ENCODE peak calls at places on chromosomes 7 and 10, in four cellular contexts. P is gastrocnemius medialis, A is brain microvascular endothelial cell, S is fibroblast of lung. X is an unnamed sample.

GRCh38 chr7:121301441-121302213 is 27.2 kb upstream of the WNT16 start:
- DNase-seq in P (no peak), A (peak; percentile 46), S (peak; percentile 26), X (no peak)

GRCh38 chr10:13681528-13681927 is 94.8 kb downstream of the PRPF18 start:
- DNase-seq in P (no peak), A (no peak), S (no peak), X (no peak)

GRCh38 chr10:112804036-112804435 is 146.0 kb upstream of the TCF7L2 start:
- DNase-seq in P (no peak), A (no peak), S (no peak), X (no peak)

GRCh38 chr7:24700446-24701044 is 56.7 kb downstream of the GSDME start:
- DNase-seq in P (no peak), A (no peak), S (no peak), X (no peak)

GRCh38 chr10:104267721-104268690 is 978 bp upstream of the GSTO2 start:
- DNase-seq in P (no peak), A (no peak), S (peak; percentile 19), X (no peak)

GRCh38 chr10:120765241-120765803 is 85.8 kb upstream of the WDR11 start:
- DNase-seq in P (no peak), A (no peak), S (no peak), X (no peak)

GRCh38 chr10:125127110-125127509 is 33.3 kb downstream of the CTBP2 start:
- DNase-seq in P (no peak), A (no peak), S (no peak), X (no peak)

GRCh38 chr7:112799473-112799872 is 9.3 kb upstream of the TMEM168 start:
- DNase-seq in P (no peak), A (no peak), S (no peak), X (no peak)

GRCh38 chr10:32105782-32106382 is 49.7 kb upstream of the KIF5B start:
- DNase-seq in P (no peak), A (no peak), S (no peak), X (no peak)

GRCh38 chr10:30431435-30431911 is 2.5 kb upstream of the MAP3K8 start:
- DNase-seq in P (no peak), A (no peak), S (peak; percentile 42), X (no peak)

GRCh38 chr10:59335497-59335896 is 26.9 kb downstream of the FAM13C start:
- DNase-seq in P (no peak), A (no peak), S (no peak), X (no peak)

GRCh38 chr7:63925626-63926460 is 72.8 kb upstream of the ZNF722 start:
- DNase-seq in P (peak; percentile 83), A (no peak), S (peak; percentile 2), X (no peak)

GRCh38 chr7:28069788-28070187 is 110.8 kb downstream of the JAZF1 start:
- DNase-seq in P (no peak), A (no peak), S (peak; percentile 75), X (no peak)

GRCh38 chr7:82729172-82730030 is 285.8 kb upstream of the CACNA2D1 start:
- DNase-seq in P (no peak), A (peak; percentile 38), S (peak; percentile 67), X (peak; percentile 33)

GRCh38 chr10:66625709-66626590 is 299.9 kb upstream of the LRRTM3 start:
- DNase-seq in P (no peak), A (no peak), S (peak; percentile 3), X (no peak)

GRCh38 chr7:106217089-106217542 is 67.7 kb downstream of the NAMPT start:
- DNase-seq in P (peak; percentile 59), A (peak; percentile 28), S (peak; percentile 95), X (no peak)

GRCh38 chr7:73437699-73438416 is 4.3 kb downstream of the FZD9 start:
- DNase-seq in P (no peak), A (no peak), S (no peak), X (no peak)

GRCh38 chr7:120272261-120272895 is 597 bp upstream of the KCND2 start:
- DNase-seq in P (no peak), A (peak; percentile 49), S (peak; percentile 75), X (peak; percentile 79)

GRCh38 chr7:46682841-46683624 is 762.0 kb upstream of the IGFBP3 start:
- DNase-seq in P (no peak), A (peak; percentile 72), S (peak; percentile 34), X (no peak)

GRCh38 chr10:61964059-61964709 is 62.7 kb downstream of the ARID5B start:
- DNase-seq in P (no peak), A (no peak), S (no peak), X (no peak)

GRCh38 chr10:132522521-132523411 is 14.8 kb upstream of the INPP5A start:
- DNase-seq in P (no peak), A (no peak), S (no peak), X (no peak)

GRCh38 chr7:2488272-2488645 is 12.1 kb upstream of the GRIFIN start:
- DNase-seq in P (peak; percentile 32), A (no peak), S (no peak), X (no peak)

GRCh38 chr7:30430300-30430699 is 48.3 kb downstream of the NOD1 start:
- DNase-seq in P (no peak), A (no peak), S (no peak), X (no peak)

GRCh38 chr10:88491314-88491713 is 91.8 kb downstream of the RNLS start:
- DNase-seq in P (no peak), A (no peak), S (no peak), X (no peak)

GRCh38 chr10:93589648-93590562 is 11.1 kb downstream of the RBP4 start:
- DNase-seq in P (no peak), A (no peak), S (no peak), X (no peak)

GRCh38 chr7:31478744-31479143 is 35.1 kb upstream of the ITPRID1 start:
- DNase-seq in P (no peak), A (no peak), S (no peak), X (peak; percentile 9)

GRCh38 chr7:157284229-157285014 is 52.4 kb upstream of the DNAJB6 start:
- DNase-seq in P (no peak), A (no peak), S (no peak), X (no peak)

GRCh38 chr10:46255696-46256355 is 31.0 kb upstream of the ANTXRL start:
- DNase-seq in P (no peak), A (peak; percentile 9), S (peak; percentile 3), X (peak; percentile 53)
- TF ChIP-seq CTCF in P (no peak), A (peak; percentile 69), S (peak; percentile 18), X (peak; percentile 59)

GRCh38 chr10:79203833-79204232 is 135.1 kb downstream of the ZMIZ1 start:
- DNase-seq in P (no peak), A (no peak), S (no peak), X (no peak)
- TF ChIP-seq CTCF in P (no peak), A (no peak), S (no peak), X (no peak)

DNA sequence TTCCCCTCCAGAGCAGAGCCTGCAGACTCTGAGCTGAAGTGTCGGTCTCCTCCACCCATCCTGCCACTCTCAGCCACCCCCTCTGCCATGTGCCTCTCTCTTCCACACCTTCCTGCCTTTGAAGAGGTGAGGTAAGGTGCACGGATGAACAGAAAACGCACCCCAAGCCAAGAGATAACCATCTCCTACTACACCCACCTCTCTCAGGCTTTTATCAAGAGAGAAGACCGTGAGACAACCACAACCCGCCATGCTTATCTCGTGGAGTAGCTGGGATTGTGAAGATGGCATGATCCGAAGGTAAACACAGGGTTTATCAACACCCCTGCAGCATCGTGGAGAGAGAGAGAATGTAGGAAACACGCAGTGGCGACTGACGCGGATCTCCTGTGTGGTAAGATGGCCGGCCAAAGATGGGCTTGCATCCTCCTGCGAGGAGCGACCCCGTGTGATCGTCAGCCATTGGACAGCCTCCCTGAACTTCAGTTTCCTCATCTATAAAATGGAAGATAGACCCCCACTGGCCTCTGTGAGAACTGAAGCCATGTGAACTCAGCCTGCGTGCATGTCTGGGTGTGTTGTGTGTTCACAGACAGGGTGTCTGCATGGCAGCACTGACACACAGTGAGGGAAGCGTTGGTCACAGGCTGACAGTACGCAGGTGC is 219.0 kb downstream of the DIP2C start:
- DNase-seq in P (no peak), A (no peak), S (no peak), X (no peak)
- TF ChIP-seq CTCF in P (no peak), A (peak; percentile 3), S (no peak), X (no peak)

GRCh38 chr7:21426286-21426957 is 1.5 kb upstream of the SP4 start:
- DNase-seq in P (no peak), A (no peak), S (peak; percentile 31), X (no peak)

GRCh38 chr7:21428642-21428941 is 709 bp downstream of the SP4 start:
- DNase-seq in P (no peak), A (no peak), S (no peak), X (no peak)

GRCh38 chr7:21429021-21429420 is 1.1 kb downstream of the SP4 start:
- DNase-seq in P (no peak), A (no peak), S (no peak), X (no peak)

GRCh38 chr7:21426958-21427860 is 674 bp upstream of the SP4 start:
- DNase-seq in P (peak; percentile 98), A (peak; percentile 98), S (peak; percentile 98), X (peak; percentile 98)

GRCh38 chr7:21427861-21428641 is at the start of gene SP4:
- DNase-seq in P (peak; percentile 91), A (peak; percentile 94), S (peak; percentile 94), X (peak; percentile 96)
- TF ChIP-seq CTCF in P (no peak), A (peak; percentile 18), S (no peak), X (no peak)

DNA sequence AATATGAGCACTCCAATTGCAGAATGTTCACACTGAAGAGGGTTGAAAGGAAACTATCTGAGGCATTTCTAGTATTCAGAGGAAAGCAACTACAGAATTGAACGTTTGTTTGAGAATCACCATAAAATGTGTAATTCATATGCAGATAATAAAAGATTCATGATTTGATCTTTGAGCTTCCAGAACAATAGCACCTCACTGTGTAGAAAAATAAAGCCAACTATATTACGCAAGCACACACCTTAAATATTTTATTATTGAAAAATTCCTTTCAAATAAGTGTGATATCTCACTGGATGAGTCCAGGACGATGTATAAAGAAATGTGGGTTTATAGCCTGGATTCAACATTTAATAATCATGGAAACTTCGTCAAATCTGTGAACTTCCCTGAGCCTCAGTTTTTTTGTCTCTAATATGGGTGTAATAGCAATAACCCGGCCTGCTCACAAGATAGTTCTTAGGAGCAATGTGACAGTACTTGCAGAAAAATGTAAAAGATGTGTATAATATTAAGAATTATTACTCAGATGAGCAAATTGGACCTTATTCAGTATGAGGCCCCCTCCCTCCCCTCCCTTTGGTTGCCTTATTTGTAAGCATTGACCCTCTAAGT is 11.5 kb upstream of the CAV2 start:
- DNase-seq in P (no peak), A (no peak), S (no peak), X (no peak)
- TF ChIP-seq CTCF in P (no peak), A (no peak), S (no peak), X (no peak)

DNA sequence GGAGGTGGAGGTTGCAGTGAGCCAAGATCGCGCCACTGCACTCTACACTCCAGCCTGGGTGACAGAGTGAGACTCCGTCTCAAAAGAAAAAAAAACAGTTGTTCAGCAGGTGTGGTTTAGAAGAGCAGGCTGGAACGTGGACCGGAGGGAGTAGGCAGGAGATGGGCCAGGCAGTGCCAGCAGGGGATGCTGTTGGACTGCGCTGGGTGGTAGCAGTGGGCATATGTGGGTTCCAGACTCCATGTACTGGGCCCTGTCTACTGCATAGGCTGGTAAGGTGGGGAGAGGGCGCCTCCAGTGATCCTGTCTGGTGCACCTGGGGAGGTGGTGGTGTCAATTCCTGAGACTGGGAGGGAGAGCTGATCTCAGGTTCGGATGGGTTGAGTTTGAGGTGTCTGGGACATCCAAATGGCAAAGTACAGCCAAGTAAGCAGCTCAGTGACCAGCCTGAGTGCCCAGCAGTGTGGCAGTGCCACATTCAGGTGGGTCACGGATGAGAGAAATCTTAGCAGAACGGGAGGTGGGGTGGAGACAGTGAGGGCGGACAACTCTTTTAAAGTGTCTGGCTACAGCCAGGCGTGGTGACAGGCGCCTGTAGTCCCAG is 25.9 kb downstream of the SFXN4 start:
- DNase-seq in P (no peak), A (no peak), S (peak; percentile 28), X (no peak)
- TF ChIP-seq CTCF in P (peak; percentile 56), A (peak; percentile 79), S (peak; percentile 68), X (peak; percentile 65)